ENCODE peak calls at places on chromosomes 12 and 14, in six cellular contexts. B, D, H, S, V and T are unnamed samples.
A peak's percentile ranks its signal among the peaks of the same experiment; 100 is the strongest.

GRCh38 chr14:103733651-103734050 is 18.0 kb downstream of the ZFYVE21 start:
- DNase-seq in H (no peak), S (no peak), B (no peak), D (no peak), V (no peak), T (no peak)

GRCh38 chr12:24595652-24596235 is 353.2 kb downstream of the BCAT1 start:
- DNase-seq in B (no peak), V (no peak), D (no peak), S (no peak), H (peak; percentile 18), T (no peak)

GRCh38 chr14:101122855-101123129 is 219.3 kb upstream of the RTL1 start:
- DNase-seq in B (no peak), H (no peak), D (no peak), V (no peak), S (no peak), T (no peak)

GRCh38 chr12:20946732-20947131 is 136.2 kb downstream of the SLCO1B3 start:
- DNase-seq in S (no peak), D (no peak), H (peak; percentile 61), B (no peak), V (no peak), T (no peak)

GRCh38 chr14:71321556-71322315 is 414.5 kb downstream of the PCNX1 start:
- DNase-seq in S (no peak), D (no peak), B (peak; percentile 27), H (peak; percentile 38), V (no peak), T (no peak)

GRCh38 chr14:105083926-105084685 is 18.9 kb upstream of the GPR132 start:
- DNase-seq in B (no peak), V (no peak), H (no peak), S (no peak), D (no peak), T (no peak)

GRCh38 chr14:95200404-95200803 is 43.1 kb upstream of the DICER1 start:
- DNase-seq in D (no peak), H (peak; percentile 17), V (peak; percentile 25), S (no peak), B (no peak), T (no peak)

GRCh38 chr14:76773188-76773885 is 12.1 kb downstream of the VASH1 start:
- DNase-seq in V (peak; percentile 88), B (peak; percentile 89), H (peak; percentile 44), S (peak; percentile 69), D (peak; percentile 85), T (peak; percentile 49)

GRCh38 chr14:35403397-35404245 is 928 bp downstream of the NFKBIA start:
- DNase-seq in S (peak; percentile 55), B (peak; percentile 98), V (peak; percentile 97), D (peak; percentile 97), H (peak; percentile 88), T (peak; percentile 98)

GRCh38 chr12:110966081-110966760 is 45.8 kb upstream of the MYL2 start:
- DNase-seq in H (no peak), S (no peak), V (no peak), D (no peak), B (no peak), T (no peak)

GRCh38 chr12:73274972-73275371 is 1002.8 kb downstream of the TRHDE start:
- DNase-seq in S (no peak), H (peak; percentile 7), B (no peak), D (no peak), V (no peak), T (no peak)

GRCh38 chr12:32535260-32535999 is 136.1 kb downstream of the FGD4 start:
- DNase-seq in D (peak; percentile 83), H (peak; percentile 81), V (peak; percentile 83), S (peak; percentile 38), B (peak; percentile 59), T (peak; percentile 84)

GRCh38 chr14:62759796-62760195 is 285.5 kb downstream of the KCNH5 start:
- DNase-seq in B (no peak), V (no peak), S (no peak), H (no peak), D (no peak), T (no peak)

GRCh38 chr12:53058674-53059433 is 9.0 kb downstream of the TNS2 start:
- DNase-seq in S (no peak), H (no peak), D (no peak), B (no peak), V (peak; percentile 41), T (no peak)

GRCh38 chr12:57149309-57149900 is 2.0 kb upstream of the LRP1-AS start:
- DNase-seq in D (peak; percentile 82), B (peak; percentile 92), S (no peak), H (no peak), V (peak; percentile 86), T (peak; percentile 77)

GRCh38 chr12:2353691-2354090 is 300.9 kb downstream of the CACNA1C start:
- DNase-seq in V (no peak), D (no peak), S (no peak), H (no peak), B (no peak), T (no peak)

GRCh38 chr14:54490448-54490805 is 1.6 kb upstream of the GMFB start:
- DNase-seq in S (no peak), V (no peak), D (no peak), B (no peak), H (no peak), T (no peak)

GRCh38 chr12:108907861-108908302 is 28.0 kb downstream of the DAO start:
- DNase-seq in V (no peak), B (no peak), D (no peak), H (peak; percentile 27), S (peak; percentile 15), T (no peak)

GRCh38 chr14:29799718-29800117 is 127.9 kb downstream of the PRKD1 start:
- DNase-seq in D (no peak), H (no peak), S (no peak), V (no peak), B (no peak), T (no peak)

GRCh38 chr12:111529424-111530368 is 69.4 kb downstream of the ATXN2 start:
- DNase-seq in B (peak; percentile 76), D (no peak), V (peak; percentile 29), S (peak; percentile 35), H (peak; percentile 76), T (peak; percentile 41)

GRCh38 chr12:110940296-110940695 is 19.9 kb upstream of the MYL2 start:
- DNase-seq in D (no peak), V (no peak), H (no peak), B (no peak), S (no peak), T (no peak)

GRCh38 chr14:69715725-69716482 is 51.0 kb upstream of the SRSF5 start:
- DNase-seq in S (no peak), V (peak; percentile 74), B (peak; percentile 79), H (no peak), D (peak; percentile 77), T (peak; percentile 59)

GRCh38 chr12:26715232-26715631 is 117.8 kb downstream of the ITPR2 start:
- DNase-seq in V (no peak), S (no peak), D (no peak), B (no peak), H (no peak), T (no peak)

GRCh38 chr12:118038122-118038521 is 21.6 kb downstream of the RFC5 start:
- DNase-seq in B (no peak), D (no peak), H (no peak), V (no peak), S (no peak), T (no peak)

GRCh38 chr12:48998497-48999353 is 450 bp downstream of the DDN start:
- DNase-seq in B (no peak), D (peak; percentile 39), H (peak; percentile 12), S (no peak), V (no peak), T (peak; percentile 60)

GRCh38 chr12:101298426-101298825 is 18.5 kb downstream of the UTP20 start:
- DNase-seq in S (peak; percentile 15), H (no peak), D (no peak), V (no peak), B (peak; percentile 45), T (no peak)